ENCODE peak calls at places on chromosomes 16 and 17, in four cellular contexts. E is tibial artery, Z is amygdala, J is ascending aorta. S is an unnamed sample.

GRCh38 chr16:52407778-52408177 is 139.2 kb downstream of the TOX3 start:
- DNase-seq in E (no peak), Z (no peak), J (no peak), S (no peak)

GRCh38 chr16:24848065-24848464 is 2.3 kb downstream of the SLC5A11 start:
- DNase-seq in E (no peak), Z (no peak), J (no peak), S (no peak)

GRCh38 chr17:45073414-45074070 is 12.4 kb downstream of the NMT1 start:
- DNase-seq in E (peak), Z (no peak), J (no peak), S (no peak)

GRCh38 chr16:85086347-85087291 is 25.7 kb downstream of the CIBAR2 start:
- DNase-seq in E (peak), Z (no peak), J (peak), S (no peak)

GRCh38 chr17:46126840-46127239 is 66.4 kb downstream of the KANSL1 start:
- DNase-seq in E (no peak), Z (no peak), J (no peak), S (no peak)

GRCh38 chr16:21611178-21611545 is 11.8 kb downstream of the METTL9 start:
- DNase-seq in E (no peak), Z (no peak), J (no peak), S (no peak)

GRCh38 chr16:86367291-86368072 is 142.8 kb upstream of the FOXF1 start:
- DNase-seq in E (no peak), Z (no peak), J (no peak), S (no peak)

GRCh38 chr16:9091867-9092281 is 430 bp downstream of the HAPSTR1 start:
- DNase-seq in E (peak), Z (no peak), J (peak), S (peak)

GRCh38 chr16:67800252-67801046 is 5.9 kb downstream of the RANBP10 start:
- DNase-seq in E (no peak), Z (no peak), J (no peak), S (no peak)

GRCh38 chr16:68786685-68787418 is 49.8 kb downstream of the CDH1 start:
- DNase-seq in E (no peak), Z (peak), J (no peak), S (no peak)

GRCh38 chr16:89473791-89474414 is 16.5 kb downstream of the ANKRD11 start:
- DNase-seq in E (no peak), Z (no peak), J (no peak), S (no peak)

GRCh38 chr17:66203274-66204015 is 11.5 kb upstream of the CEP112 start:
- DNase-seq in E (no peak), Z (no peak), J (no peak), S (no peak)

GRCh38 chr17:80649672-80650338 is 105.2 kb downstream of the RPTOR start:
- DNase-seq in E (peak), Z (no peak), J (peak), S (no peak)

GRCh38 chr17:79133214-79133613 is 58.6 kb downstream of the ENGASE start:
- DNase-seq in E (no peak), Z (no peak), J (no peak), S (no peak)

GRCh38 chr17:8041249-8041928 is 2.5 kb downstream of the ALOX15B start:
- DNase-seq in E (peak), Z (no peak), J (no peak), S (no peak)

GRCh38 chr16:87333101-87333500 is 15.9 kb upstream of the C16orf95 start:
- DNase-seq in E (no peak), Z (peak), J (no peak), S (no peak)

GRCh38 chr17:80229011-80229410 is 8.8 kb downstream of the SLC26A11 start:
- DNase-seq in E (no peak), Z (no peak), J (no peak), S (no peak)

GRCh38 chr16:22183901-22184614 is 21.8 kb downstream of the SDR42E2 start:
- DNase-seq in E (no peak), Z (no peak), J (no peak), S (no peak)

GRCh38 chr16:49278567-49278827 is 3.1 kb downstream of the CBLN1 start:
- DNase-seq in E (no peak), Z (no peak), J (no peak), S (no peak)

GRCh38 chr17:19502517-19502916 is 31.1 kb upstream of the SLC47A1 start:
- DNase-seq in E (no peak), Z (no peak), J (no peak), S (no peak)

GRCh38 chr16:69166221-69166833 is 20.6 kb upstream of the SNTB2 start:
- DNase-seq in E (no peak), Z (no peak), J (no peak), S (no peak)

GRCh38 chr17:81128774-81129173 is 36.5 kb upstream of the PVALEF start:
- DNase-seq in E (no peak), Z (peak), J (no peak), S (no peak)

GRCh38 chr17:79340771-79341528 is 266.3 kb downstream of the ENGASE start:
- DNase-seq in E (no peak), Z (no peak), J (no peak), S (no peak)

GRCh38 chr16:11534262-11534661 is 52.5 kb downstream of the LITAF start:
- DNase-seq in E (no peak), Z (no peak), J (no peak), S (no peak)

GRCh38 chr16:89525146-89525913 is 17.1 kb downstream of the SPG7 start:
- DNase-seq in E (no peak), Z (no peak), J (no peak), S (no peak)

GRCh38 chr16:19223235-19223847 is 55.3 kb downstream of the SYT17 start:
- DNase-seq in E (no peak), Z (no peak), J (no peak), S (no peak)

GRCh38 chr17:39699818-39700147 is at the start of gene ERBB2:
- DNase-seq in E (peak), Z (no peak), J (peak), S (no peak)

GRCh38 chr16:768428-768827 is 7.9 kb downstream of the MSLN start:
- DNase-seq in E (no peak), Z (no peak), J (no peak), S (no peak)

GRCh38 chr16:69848635-69849545 is 86.8 kb downstream of the WWP2 start:
- DNase-seq in E (peak), Z (peak), J (peak), S (peak)

GRCh38 chr17:1639549-1639948 is 6.0 kb downstream of the SCARF1 start:
- DNase-seq in E (no peak), Z (no peak), J (no peak), S (no peak)

GRCh38 chr17:34135841-34136240 is 119.2 kb upstream of the CCL2 start:
- DNase-seq in E (no peak), Z (no peak), J (no peak), S (no peak)

GRCh38 chr16:67035364-67035763 is 6.4 kb downstream of the CBFB start:
- DNase-seq in E (no peak), Z (no peak), J (no peak), S (no peak)

GRCh38 chr16:86665319-86665675 is 86.9 kb downstream of the FOXL1 start:
- DNase-seq in E (no peak), Z (no peak), J (peak), S (no peak)

GRCh38 chr16:17117906-17118577 is 352.7 kb downstream of the XYLT1 start:
- DNase-seq in E (no peak), Z (no peak), J (peak), S (no peak)

GRCh38 chr17:57357392-57357784 is 101.1 kb downstream of the MSI2 start:
- DNase-seq in E (no peak), Z (peak), J (peak), S (no peak)

GRCh38 chr17:80169784-80170500 is at the start of gene CARD14:
- DNase-seq in E (no peak), Z (no peak), J (no peak), S (no peak)

GRCh38 chr16:58563235-58563634 is 47.9 kb downstream of the SETD6 start:
- DNase-seq in E (no peak), Z (no peak), J (no peak), S (no peak)

GRCh38 chr17:6699997-6700947 is 12.9 kb downstream of the SLC13A5 start:
- DNase-seq in E (no peak), Z (no peak), J (no peak), S (no peak)